ENCODE peak calls at places on chromosomes 16 and 17, in seven cellular contexts. O, I, H, J, E, A and X are unnamed samples.
A peak's percentile ranks its signal among the peaks of the same experiment; 100 is the strongest.

GRCh38 chr17:44002141-44002848 is 2.1 kb upstream of the NAGS start:
- DNase-seq in O (peak; percentile 87), I (no peak), H (no peak), J (no peak), E (peak; percentile 59), A (no peak), X (no peak)

GRCh38 chr17:77783991-77784820 is 174.3 kb upstream of the TNRC6C start:
- DNase-seq in O (no peak), I (no peak), H (no peak), J (no peak), E (no peak), A (no peak), X (no peak)

GRCh38 chr17:42577140-42577531 is 393 bp downstream of the PSMC3IP start:
- DNase-seq in O (no peak), I (no peak), H (peak; percentile 26), J (no peak), E (peak; percentile 55), A (no peak), X (no peak)

GRCh38 chr17:79057727-79058400 is 16.8 kb upstream of the ENGASE start:
- DNase-seq in O (no peak), I (no peak), H (no peak), J (no peak), E (no peak), A (no peak), X (no peak)

GRCh38 chr17:15377200-15377599 is 35.8 kb upstream of the TEKT3 start:
- DNase-seq in O (peak; percentile 80), I (no peak), H (no peak), J (no peak), E (no peak), A (no peak), X (no peak)

GRCh38 chr16:12111223-12111622 is 134.7 kb downstream of the SNX29 start:
- DNase-seq in O (no peak), I (no peak), H (no peak), J (no peak), E (no peak), A (no peak), X (no peak)

GRCh38 chr17:77692571-77693161 is 265.8 kb upstream of the TNRC6C start:
- DNase-seq in O (peak; percentile 9), I (no peak), H (no peak), J (no peak), E (no peak), A (no peak), X (peak; percentile 24)

GRCh38 chr17:2707721-2708584 is 3.6 kb downstream of the CLUH start:
- DNase-seq in O (no peak), I (peak; percentile 81), H (no peak), J (peak; percentile 60), E (no peak), A (no peak), X (peak; percentile 82)

GRCh38 chr17:6163632-6164319 is 93.6 kb downstream of the WSCD1 start:
- DNase-seq in O (no peak), I (no peak), H (no peak), J (no peak), E (no peak), A (no peak), X (peak; percentile 26)

GRCh38 chr17:29677139-29677834 is 54.6 kb upstream of the CORO6 start:
- DNase-seq in O (no peak), I (no peak), H (no peak), J (no peak), E (peak; percentile 24), A (no peak), X (no peak)

GRCh38 chr16:88752386-88753002 is 32.5 kb downstream of the PIEZO1 start:
- DNase-seq in O (no peak), I (no peak), H (no peak), J (no peak), E (no peak), A (no peak), X (no peak)

GRCh38 chr17:50173335-50173941 is 7.6 kb downstream of the SGCA start:
- DNase-seq in O (peak; percentile 95), I (no peak), H (no peak), J (peak; percentile 90), E (peak; percentile 88), A (no peak), X (peak; percentile 73)

GRCh38 chr17:62179525-62180161 is 114.6 kb upstream of the MED13 start:
- DNase-seq in O (peak; percentile 50), I (no peak), H (no peak), J (peak; percentile 83), E (peak; percentile 86), A (peak; percentile 77), X (no peak)

GRCh38 chr17:31373150-31374082 is 18.1 kb upstream of the RAB11FIP4 start:
- DNase-seq in O (peak; percentile 71), I (no peak), H (no peak), J (peak; percentile 60), E (peak; percentile 70), A (peak; percentile 23), X (no peak)

GRCh38 chr16:58030136-58030840 is 4.7 kb downstream of the MMP15 start:
- DNase-seq in O (no peak), I (no peak), H (no peak), J (no peak), E (no peak), A (no peak), X (no peak)

GRCh38 chr16:85396879-85397871 is 215.9 kb upstream of the GSE1 start:
- DNase-seq in O (no peak), I (peak; percentile 53), H (no peak), J (no peak), E (peak; percentile 41), A (peak; percentile 93), X (peak; percentile 52)

GRCh38 chr17:73689596-73690275 is 45.5 kb upstream of the SDK2 start:
- DNase-seq in O (no peak), I (no peak), H (no peak), J (no peak), E (no peak), A (no peak), X (no peak)

GRCh38 chr16:57514891-57515600 is 21.3 kb downstream of the CCDC102A start:
- DNase-seq in O (no peak), I (no peak), H (no peak), J (peak; percentile 55), E (no peak), A (no peak), X (peak; percentile 72)

GRCh38 chr17:16929281-16929680 is 42.6 kb downstream of the TNFRSF13B start:
- DNase-seq in O (no peak), I (no peak), H (no peak), J (no peak), E (no peak), A (no peak), X (no peak)

DNA sequence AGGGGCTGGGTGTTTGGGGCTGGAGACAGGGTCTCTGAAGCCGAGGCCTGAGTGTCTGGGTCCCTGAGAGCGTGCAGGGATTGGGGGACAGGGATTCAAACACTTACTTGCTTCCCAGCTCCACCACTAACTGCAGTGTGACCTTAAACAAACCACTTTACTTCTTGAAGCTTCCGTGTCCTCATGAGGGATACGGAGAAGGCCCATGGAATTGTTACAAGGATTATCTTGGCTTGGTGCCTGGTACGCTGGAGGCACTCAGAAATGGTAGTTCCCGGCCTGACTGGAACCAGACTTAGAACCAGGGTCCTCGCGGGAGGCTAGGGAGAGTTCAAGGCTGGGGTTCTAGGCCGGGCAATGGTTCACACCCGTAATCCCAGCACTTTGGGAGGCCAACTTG is 2.9 kb upstream of the CXCL16 start:
- DNase-seq in O (no peak), I (no peak), H (no peak), J (no peak), E (no peak), A (no peak), X (no peak)
- H3K23ac ChIP-seq in O (no peak overlapping the region), I (no peak overlapping the region), H (no peak overlapping the region), J (no peak overlapping the region), E (no peak overlapping the region), A (no peak overlapping the region), X (no peak overlapping the region)

GRCh38 chr16:81151648-81152047 is 55.5 kb upstream of the GCSH start:
- DNase-seq in O (no peak), I (no peak), H (no peak), J (no peak), E (no peak), A (no peak), X (no peak)

GRCh38 chr16:81158964-81159363 is 62.8 kb upstream of the GCSH start:
- DNase-seq in O (no peak), I (no peak), H (no peak), J (no peak), E (no peak), A (no peak), X (no peak)

GRCh38 chr16:81155769-81156168 is 59.6 kb upstream of the GCSH start:
- DNase-seq in O (no peak), I (no peak), H (no peak), J (no peak), E (no peak), A (no peak), X (no peak)
- H3K23ac ChIP-seq in O (no peak overlapping the region), I (no peak overlapping the region), H (no peak overlapping the region), J (no peak overlapping the region), E (no peak overlapping the region), A (no peak overlapping the region), X (no peak overlapping the region)

GRCh38 chr17:75634376-75634740 is 1.1 kb downstream of the SMIM5 start:
- DNase-seq in O (no peak), I (no peak), H (peak; percentile 57), J (no peak), E (no peak), A (no peak), X (no peak)
- H3K23ac ChIP-seq in O (no peak overlapping the region), I (no peak overlapping the region), H (no peak overlapping the region), J (no peak overlapping the region), E (no peak overlapping the region), A (no peak overlapping the region), X (no peak overlapping the region)

GRCh38 chr16:3988824-3989223 is 108.3 kb upstream of the CREBBP start:
- DNase-seq in O (no peak), I (no peak), H (no peak), J (no peak), E (no peak), A (no peak), X (no peak)

GRCh38 chr16:3987231-3987630 is 106.7 kb upstream of the CREBBP start:
- DNase-seq in O (no peak), I (no peak), H (no peak), J (no peak), E (no peak), A (no peak), X (no peak)

GRCh38 chr16:3984111-3985060 is 103.9 kb upstream of the CREBBP start:
- DNase-seq in O (no peak), I (no peak), H (no peak), J (no peak), E (no peak), A (no peak), X (no peak)

GRCh38 chr16:3983081-3983520 is 102.6 kb upstream of the CREBBP start:
- DNase-seq in O (peak; percentile 69), I (peak; percentile 84), H (peak; percentile 67), J (peak; percentile 93), E (peak; percentile 67), A (peak; percentile 79), X (peak; percentile 93)

DNA sequence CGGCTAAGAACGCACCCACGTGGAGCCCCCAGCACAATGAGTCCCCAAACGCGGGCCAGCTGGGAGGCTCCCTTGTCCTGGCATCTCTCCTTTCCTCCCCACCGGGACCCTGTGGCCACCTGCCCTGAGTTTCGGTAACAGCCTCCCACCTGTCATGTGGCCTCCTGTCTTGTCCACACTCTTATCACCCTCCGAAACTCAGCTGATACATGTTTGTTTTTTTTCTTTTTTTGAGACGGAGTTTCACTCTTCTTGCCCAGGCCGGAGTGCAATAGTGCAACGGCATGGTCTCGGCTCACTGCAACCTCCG is 105.7 kb upstream of the CREBBP start:
- DNase-seq in O (no peak), I (no peak), H (no peak), J (no peak), E (no peak), A (no peak), X (no peak)
- H3K23ac ChIP-seq in O (no peak overlapping the region), I (no peak overlapping the region), H (no peak overlapping the region), J (no peak overlapping the region), E (no peak overlapping the region), A (no peak overlapping the region), X (no peak overlapping the region)